ENCODE peak calls at places on chromosome 15, in four cellular contexts. Z is IMR-90, D is H9, J is H1. M is an unnamed sample.

GRCh38 chr15:39242345-39242744 is 338.5 kb upstream of the THBS1 start:
- DNase-seq in Z (peak), J (no peak), D (no peak), M (no peak)

GRCh38 chr15:32853667-32854066 is 135.9 kb downstream of the GREM1 start:
- DNase-seq in D (peak), Z (no peak), J (no peak), M (peak)

GRCh38 chr15:73751481-73751880 is 1.7 kb downstream of the INSYN1 start:
- DNase-seq in J (no peak), Z (no peak), D (no peak), M (no peak)

GRCh38 chr15:50542051-50542450 is 4.4 kb downstream of the USP50 start:
- DNase-seq in D (no peak), J (no peak), Z (peak), M (no peak)

GRCh38 chr15:68262514-68263356 is 14.8 kb upstream of the FEM1B start:
- DNase-seq in Z (no peak), J (no peak), D (no peak), M (no peak)

GRCh38 chr15:59340325-59340724 is 32.3 kb downstream of the MYO1E start:
- DNase-seq in J (no peak), Z (peak), D (no peak), M (no peak)

GRCh38 chr15:77533530-77533929 is 99.2 kb downstream of the LINGO1 start:
- DNase-seq in J (no peak), D (no peak), Z (no peak), M (peak)

GRCh38 chr15:63915888-63916731 is 82.4 kb upstream of the HERC1 start:
- DNase-seq in D (peak), J (no peak), Z (peak), M (peak)

GRCh38 chr15:39728844-39729243 is 53.8 kb downstream of the FSIP1 start:
- DNase-seq in J (no peak), D (no peak), Z (no peak), M (no peak)

GRCh38 chr15:75065467-75065850 is 42.1 kb downstream of the PPCDC start:
- DNase-seq in D (no peak), J (no peak), Z (peak), M (peak)

GRCh38 chr15:84836859-84837258 is 19.7 kb downstream of the ALPK3 start:
- DNase-seq in J (no peak), D (no peak), Z (no peak), M (no peak)

GRCh38 chr15:39239562-39239961 is 341.3 kb upstream of the THBS1 start:
- DNase-seq in D (no peak), J (no peak), Z (peak), M (no peak)

GRCh38 chr15:80059786-80060489 is 462 bp downstream of the ZFAND6 start:
- DNase-seq in D (peak), J (peak), Z (peak), M (peak)

GRCh38 chr15:77959094-77959879 is 118.2 kb downstream of the TBC1D2B start:
- DNase-seq in D (peak), Z (peak), J (peak), M (peak)

GRCh38 chr15:100651253-100651652 is 48.9 kb downstream of the ASB7 start:
- DNase-seq in J (no peak), Z (peak), D (no peak), M (no peak)

GRCh38 chr15:70488002-70488605 is 275.3 kb downstream of the UACA start:
- DNase-seq in Z (peak), D (peak), J (no peak), M (peak)

GRCh38 chr15:70195808-70196304 is 98.1 kb upstream of the TLE3 start:
- DNase-seq in Z (peak), J (no peak), D (no peak), M (no peak)

GRCh38 chr15:95684693-95685115 is 645.8 kb upstream of the NR2F2 start:
- DNase-seq in D (no peak), Z (peak), J (no peak), M (peak)

GRCh38 chr15:40323953-40324937 is 753 bp downstream of the INAFM2 start:
- DNase-seq in D (no peak), J (no peak), Z (no peak), M (no peak)

GRCh38 chr15:55741592-55742497 is 1.1 kb downstream of the PRTG start:
- DNase-seq in J (no peak), D (peak), Z (no peak), M (peak)

GRCh38 chr15:60223161-60223560 is 174.6 kb downstream of the ANXA2 start:
- DNase-seq in J (no peak), D (no peak), Z (no peak), M (no peak)

GRCh38 chr15:79184465-79184892 is 93.9 kb upstream of the RASGRF1 start:
- DNase-seq in Z (peak), J (no peak), D (peak), M (peak)

GRCh38 chr15:38520035-38520434 is 44.6 kb downstream of the RASGRP1 start:
- DNase-seq in J (no peak), Z (no peak), D (no peak), M (no peak)

GRCh38 chr15:38588672-38589071 is 24.1 kb upstream of the RASGRP1 start:
- DNase-seq in J (no peak), Z (no peak), D (no peak), M (no peak)

GRCh38 chr15:83570756-83571155 is 83.2 kb upstream of the ADAMTSL3 start:
- DNase-seq in Z (no peak), J (no peak), D (no peak), M (peak)

GRCh38 chr15:38626443-38627050 is 61.9 kb upstream of the RASGRP1 start:
- DNase-seq in D (no peak), J (no peak), Z (no peak), M (no peak)

GRCh38 chr15:68429691-68430470 is 2.1 kb downstream of the ITGA11 start:
- DNase-seq in D (peak), J (no peak), Z (no peak), M (no peak)

GRCh38 chr15:69557340-69558137 is 104.9 kb downstream of the RPLP1 start:
- DNase-seq in J (no peak), D (no peak), Z (peak), M (peak)

GRCh38 chr15:100559330-100559729 is 30.6 kb upstream of the CERS3 start:
- DNase-seq in Z (peak), J (no peak), D (no peak), M (no peak)

GRCh38 chr15:73647259-73648026 is 14.3 kb upstream of the NPTN start:
- DNase-seq in Z (no peak), D (no peak), J (no peak), M (no peak)

GRCh38 chr15:73560501-73561117 is 72.6 kb downstream of the NPTN start:
- DNase-seq in D (no peak), Z (peak), J (no peak), M (peak)

GRCh38 chr15:30878515-30878914 is 25.2 kb upstream of the FAN1 start:
- DNase-seq in D (no peak), Z (no peak), J (no peak), M (no peak)

GRCh38 chr15:70545526-70545925 is 217.8 kb downstream of the UACA start:
- DNase-seq in Z (no peak), D (no peak), J (no peak), M (no peak)

DNA sequence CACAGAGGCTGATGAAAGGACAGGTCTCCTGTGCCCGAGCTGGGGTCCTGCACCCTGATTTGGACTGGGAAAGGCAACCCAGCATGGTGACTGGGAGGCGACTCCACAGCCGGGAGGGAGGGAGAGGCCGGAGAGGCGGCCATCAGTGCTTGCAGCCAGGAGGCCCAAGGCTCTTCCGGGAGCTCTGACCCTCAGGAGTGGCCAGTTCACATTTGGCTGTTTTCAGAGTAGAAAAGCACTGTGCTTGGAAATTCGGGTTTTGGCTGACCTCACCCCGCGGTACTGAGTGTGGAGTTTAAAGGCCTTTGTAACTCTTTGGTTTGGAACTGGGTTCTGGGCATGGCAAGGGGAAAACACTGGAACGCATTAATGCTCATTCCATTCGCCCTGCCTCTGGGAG is 31.9 kb downstream of the SMAD6 start:
- DNase-seq in J (no peak), Z (no peak), D (no peak), M (no peak)
- H2BK120ac ChIP-seq in J (no peak), Z (no peak), D (no peak), M (no peak)

GRCh38 chr15:65226221-65226620 is 14.9 kb upstream of the CILP start:
- DNase-seq in J (no peak), D (no peak), Z (no peak), M (no peak)

GRCh38 chr15:65223996-65224395 is 12.7 kb upstream of the CILP start:
- DNase-seq in Z (no peak), J (no peak), D (no peak), M (no peak)

GRCh38 chr15:65219137-65219536 is 7.9 kb upstream of the CILP start:
- DNase-seq in J (no peak), Z (no peak), D (no peak), M (no peak)

GRCh38 chr15:65217526-65218482 is 6.5 kb upstream of the CILP start:
- DNase-seq in Z (no peak), D (no peak), J (no peak), M (no peak)

DNA sequence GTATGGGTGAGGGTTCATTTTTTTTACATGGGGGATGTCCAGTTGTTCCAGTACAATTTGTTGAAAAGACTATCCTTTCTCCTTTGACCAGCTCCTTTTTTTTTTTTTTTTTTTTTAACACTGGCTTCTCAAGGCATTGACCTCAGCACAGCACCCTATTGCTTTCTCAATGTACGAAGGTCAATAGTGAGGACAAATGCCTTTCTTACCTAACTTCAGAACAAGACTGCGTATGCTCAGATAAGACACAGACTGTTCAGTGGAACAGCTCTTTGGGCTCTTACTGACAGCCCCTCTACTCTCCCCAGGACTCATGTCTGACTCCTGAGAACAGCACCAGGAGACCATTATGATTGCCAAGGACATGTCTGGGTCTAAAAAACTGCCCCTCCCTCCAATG is 10.4 kb upstream of the CILP start:
- DNase-seq in Z (no peak), J (no peak), D (no peak), M (no peak)
- H3K56ac ChIP-seq in Z (no peak), J (no peak), D (no peak), M (no peak)

GRCh38 chr15:62591842-62592838 is 427.1 kb upstream of the C2CD4B start:
- DNase-seq in D (no peak), J (no peak), Z (peak), M (no peak)
- H2BK5ac ChIP-seq in D (no peak), J (no peak), Z (no peak), M (no peak)

GRCh38 chr15:93213281-93213680 is 124.3 kb upstream of the RGMA start:
- DNase-seq in J (no peak), Z (no peak), D (no peak), M (no peak)

GRCh38 chr15:93221754-93222153 is 132.7 kb upstream of the RGMA start:
- DNase-seq in D (no peak), J (no peak), Z (no peak), M (no peak)

GRCh38 chr15:93219859-93220258 is 130.8 kb upstream of the RGMA start:
- DNase-seq in D (no peak), J (no peak), Z (no peak), M (no peak)

GRCh38 chr15:93212578-93212977 is 123.6 kb upstream of the RGMA start:
- DNase-seq in Z (no peak), D (no peak), J (no peak), M (no peak)

GRCh38 chr15:93217343-93217742 is 128.3 kb upstream of the RGMA start:
- DNase-seq in D (no peak), J (no peak), Z (no peak), M (peak)
- H2BK120ac ChIP-seq in D (no peak), J (no peak), Z (no peak), M (no peak)

GRCh38 chr15:43212951-43213350 is 7.9 kb downstream of the EPB42 start:
- DNase-seq in D (no peak), Z (no peak), J (no peak), M (no peak)

GRCh38 chr15:43214169-43214568 is 6.6 kb downstream of the EPB42 start:
- DNase-seq in Z (no peak), D (no peak), J (no peak), M (no peak)

GRCh38 chr15:43212299-43212698 is 8.5 kb downstream of the EPB42 start:
- DNase-seq in Z (no peak), D (no peak), J (no peak), M (no peak)

GRCh38 chr15:43214592-43215295 is 6.1 kb downstream of the EPB42 start:
- DNase-seq in J (no peak), D (no peak), Z (no peak), M (no peak)

GRCh38 chr15:43213466-43213865 is 7.4 kb downstream of the EPB42 start:
- DNase-seq in D (no peak), Z (no peak), J (no peak), M (no peak)
- H3K56ac ChIP-seq in D (no peak), Z (no peak), J (no peak), M (no peak)

DNA sequence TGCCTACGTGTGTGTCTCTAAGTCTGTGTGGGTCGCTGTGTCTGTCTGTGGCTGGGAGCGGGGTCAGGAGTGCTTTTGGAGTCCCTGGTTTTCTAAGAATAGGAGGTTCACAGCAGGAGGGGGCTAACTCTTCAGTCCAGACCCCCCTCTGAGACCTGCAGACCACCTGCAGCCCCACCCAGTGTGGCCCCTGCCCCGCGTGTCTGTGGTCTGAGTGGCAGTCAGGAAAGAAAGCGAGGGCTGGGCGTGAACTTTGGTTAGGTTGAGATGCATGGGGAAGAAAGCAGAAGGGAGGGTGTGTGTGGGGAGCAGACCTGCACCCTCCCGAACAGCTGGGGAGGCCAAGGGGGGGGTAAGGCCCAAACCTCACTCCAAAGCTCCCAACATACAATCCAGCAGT is 144.9 kb upstream of the TPM1 start:
- DNase-seq in D (no peak), Z (no peak), J (no peak), M (no peak)
- H2BK5ac ChIP-seq in D (no peak), Z (peak), J (no peak), M (no peak)